ENCODE peak calls at places on chromosomes 4 and X, in four cellular contexts. T, B, O and R are unnamed samples.

GRCh38 chr4:101400096-101400495 is 52.8 kb upstream of the PPP3CA start:
- DNase-seq in O (no peak), T (no peak), B (peak), R (peak)

GRCh38 chr4:2647403-2648158 is 108.6 kb downstream of the TNIP2 start:
- DNase-seq in B (no peak), T (no peak), O (peak), R (no peak)

GRCh38 chr4:8319731-8320385 is 50.3 kb downstream of the HTRA3 start:
- DNase-seq in B (no peak), T (no peak), O (peak), R (no peak)

GRCh38 chr4:40140206-40140605 is 56.6 kb upstream of the RHOH start:
- DNase-seq in B (no peak), O (no peak), T (no peak), R (no peak)

GRCh38 chr4:155591201-155591600 is 75.4 kb upstream of the GUCY1A1 start:
- DNase-seq in T (no peak), B (no peak), O (no peak), R (no peak)

GRCh38 chrX:20514358-20514757 is 247.6 kb upstream of the RPS6KA3 start:
- DNase-seq in B (peak), T (no peak), O (no peak), R (no peak)

GRCh38 chr4:174005422-174005821 is 278.0 kb downstream of the FBXO8 start:
- DNase-seq in O (no peak), B (no peak), T (no peak), R (no peak)

GRCh38 chr4:110977554-110977953 is 354.7 kb upstream of the PITX2 start:
- DNase-seq in B (no peak), O (no peak), T (no peak), R (no peak)

GRCh38 chr4:80172203-80172602 is 25.1 kb upstream of the PRDM8 start:
- DNase-seq in O (no peak), B (no peak), T (no peak), R (no peak)

GRCh38 chr4:41176357-41176756 is 38.0 kb downstream of the APBB2 start:
- DNase-seq in B (peak), T (no peak), O (no peak), R (no peak)

GRCh38 chr4:41181037-41181436 is 33.3 kb downstream of the APBB2 start:
- DNase-seq in T (no peak), O (no peak), B (no peak), R (no peak)

GRCh38 chr4:41177016-41177415 is 37.3 kb downstream of the APBB2 start:
- DNase-seq in B (peak), O (no peak), T (no peak), R (peak)

GRCh38 chr4:41179086-41179374 is 35.3 kb downstream of the APBB2 start:
- DNase-seq in O (no peak), T (no peak), B (no peak), R (no peak)

GRCh38 chr4:41178372-41179085 is 35.8 kb downstream of the APBB2 start:
- DNase-seq in T (no peak), B (peak), O (no peak), R (no peak)
- TF ChIP-seq POLR2A in T (no peak), B (no peak), O (no peak), R (no peak)

DNA sequence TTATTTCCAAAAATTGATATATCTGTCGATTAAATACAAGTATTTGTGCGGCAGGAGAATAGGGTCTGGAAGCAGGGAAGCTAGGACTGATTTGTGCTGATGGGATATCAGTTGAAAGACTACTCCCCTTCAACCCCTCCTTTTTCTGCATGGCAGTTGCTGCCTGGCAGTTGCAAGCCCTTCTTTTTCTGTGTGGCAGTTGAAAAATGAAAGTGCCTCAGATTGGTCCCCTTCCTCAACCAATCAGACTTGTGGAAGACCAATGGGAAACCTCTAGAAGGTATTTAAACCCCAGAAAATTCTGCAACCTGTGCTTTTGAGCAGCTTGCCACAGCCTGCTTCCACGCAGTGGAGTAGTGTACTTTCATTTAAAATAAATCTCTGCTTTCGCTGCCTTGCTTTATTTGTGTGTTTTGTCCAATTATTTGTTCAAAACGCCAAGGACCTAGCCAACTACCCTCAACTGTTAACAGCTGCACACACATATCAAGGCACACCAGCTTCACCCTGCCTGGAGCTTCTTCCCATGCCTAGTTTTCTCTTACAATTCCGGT is 1.5 kb upstream of the TMA16 start:
- DNase-seq in T (no peak), B (no peak), O (no peak), R (no peak)
- TF ChIP-seq POLR2A in T (no peak), B (no peak), O (no peak), R (no peak)

DNA sequence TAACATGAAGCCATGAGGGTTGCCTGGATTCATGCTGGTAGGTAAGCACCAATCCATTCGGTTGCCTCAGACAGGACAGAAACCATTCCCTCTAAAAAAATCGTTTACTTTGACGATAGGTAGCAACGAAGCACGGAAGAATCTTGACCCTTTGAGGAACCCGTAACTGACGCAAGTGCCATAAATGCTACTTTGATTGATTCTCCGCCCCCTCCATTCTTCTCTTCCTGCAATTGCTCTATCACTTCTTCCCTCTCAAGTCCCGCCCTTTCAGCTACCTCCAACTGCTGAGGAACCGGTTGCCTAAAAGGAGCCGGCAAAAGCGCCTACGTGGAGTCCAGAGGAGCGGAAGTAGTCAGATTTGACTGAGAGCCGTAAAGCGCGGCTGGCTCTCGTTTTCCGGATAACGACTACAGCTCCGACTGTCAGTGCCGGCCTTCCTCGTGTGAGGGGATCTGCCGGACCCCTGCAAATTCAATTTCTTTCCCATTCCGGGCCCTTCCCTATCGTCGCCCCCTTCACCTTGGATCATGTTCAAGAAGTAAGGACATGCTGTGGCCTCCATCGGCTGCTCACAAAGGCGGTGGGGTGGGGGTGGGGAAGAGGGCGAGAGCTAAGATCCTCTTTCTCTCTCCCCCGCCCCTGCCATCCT is at the start of gene MCTS1:
- DNase-seq in T (peak), B (peak), O (peak), R (peak)
- TF ChIP-seq POLR2A in T (no peak), B (peak), O (no peak), R (peak)

GRCh38 chrX:40094041-40094899 is 3.5 kb downstream of the BCOR start:
- DNase-seq in B (peak), T (peak), O (peak), R (no peak)
- TF ChIP-seq POLR2A in B (no peak), T (no peak), O (no peak), R (no peak)

GRCh38 chr4:127875791-127876190 is 4.9 kb upstream of the PLK4 start:
- DNase-seq in B (no peak), O (no peak), T (no peak), R (no peak)

GRCh38 chr4:127881565-127881869 is 824 bp downstream of the PLK4 start:
- DNase-seq in B (no peak), O (no peak), T (no peak), R (no peak)

DNA sequence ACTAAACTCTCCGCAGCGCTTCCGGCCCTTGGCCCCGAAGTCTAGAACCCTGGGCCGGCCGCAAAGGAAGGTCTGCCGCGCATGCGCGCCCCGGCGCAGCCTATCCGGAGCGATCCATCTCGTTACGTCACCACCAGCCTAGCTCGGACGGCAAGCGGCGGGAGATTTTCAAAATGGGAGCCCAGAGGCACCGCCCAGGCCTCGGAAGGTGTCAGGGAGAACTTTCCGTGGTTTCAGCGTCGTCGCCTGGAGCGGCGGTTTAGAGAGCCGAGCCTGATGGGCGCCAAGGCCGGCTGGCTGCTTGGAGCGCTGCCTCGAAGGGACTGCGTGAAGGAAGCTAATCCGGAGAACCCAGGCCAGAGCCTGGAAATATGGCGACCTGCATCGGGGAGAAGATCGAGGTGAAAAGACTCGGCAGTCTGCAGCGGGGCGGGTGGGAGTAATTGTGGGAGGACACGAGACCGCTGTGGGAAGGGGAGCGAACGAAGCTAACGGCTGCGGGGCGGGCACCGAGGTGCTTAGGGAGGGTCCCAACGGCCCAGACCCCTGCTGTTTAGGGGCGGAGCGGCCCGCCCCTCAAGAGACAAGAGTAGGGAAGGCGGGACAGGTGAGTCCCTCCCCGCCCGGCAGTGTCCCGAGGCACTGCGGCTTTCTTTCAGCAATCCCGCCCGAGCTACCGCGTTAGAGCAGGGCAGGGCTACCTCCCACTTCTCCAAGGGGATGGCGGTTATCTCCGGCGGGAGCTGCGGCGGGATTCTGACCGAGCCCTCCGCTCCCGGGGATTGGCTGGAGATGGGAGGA is at the start of gene PLK4:
- DNase-seq in B (peak), O (peak), T (peak), R (peak)
- TF ChIP-seq POLR2A in B (peak), O (no peak), T (no peak), R (peak)

DNA sequence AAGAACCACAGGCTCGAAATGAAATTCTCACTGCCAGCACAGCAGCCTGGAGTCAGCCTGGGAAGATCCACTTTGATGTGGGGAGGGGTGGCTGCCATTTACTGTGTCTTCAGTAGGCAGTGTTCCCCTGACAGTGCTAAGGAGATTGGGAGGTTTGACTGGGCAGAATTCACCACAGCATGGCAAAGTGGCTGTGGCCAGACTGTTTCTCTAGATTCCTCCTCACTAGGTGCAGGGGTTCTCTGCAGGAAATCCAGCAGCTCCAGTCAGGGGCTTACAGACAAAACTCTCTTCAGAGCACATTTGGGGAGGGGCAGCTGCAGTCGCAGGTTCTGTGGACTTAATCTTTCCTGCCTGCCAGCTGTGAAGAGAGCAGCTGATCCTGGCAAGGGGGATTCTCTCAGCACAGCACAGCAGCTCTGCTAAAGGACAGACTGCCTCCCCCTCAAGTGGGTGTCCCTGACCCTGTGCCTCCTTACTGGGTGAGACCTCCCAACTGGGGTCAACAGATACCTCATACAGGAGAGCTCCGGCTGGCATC is 1174.0 kb downstream of the RAPGEF2 start:
- DNase-seq in T (no peak), O (no peak), B (no peak), R (no peak)
- TF ChIP-seq POLR2A in T (no peak), O (no peak), B (no peak), R (no peak)